ENCODE peak calls at places on chromosomes 5 and 9, in six cellular contexts. W, B, R, O, F and N are unnamed samples.

GRCh38 chr9:110346325-110346724 is 8.7 kb upstream of the TXNDC8 start:
- DNase-seq in F (no peak), O (no peak), W (no peak), B (no peak), R (no peak), N (no peak)

GRCh38 chr9:116027096-116027495 is 126.5 kb upstream of the PAPPA start:
- DNase-seq in R (no peak), W (peak), B (no peak), F (peak), O (no peak), N (no peak)

GRCh38 chr9:100427366-100428263 is 672 bp downstream of the MSANTD3 start:
- DNase-seq in O (peak), B (peak), W (peak), F (peak), R (no peak), N (peak)

GRCh38 chr9:129544766-129545165 is 76.1 kb downstream of the C9orf50 start:
- DNase-seq in O (no peak), B (no peak), W (peak), F (no peak), R (no peak), N (no peak)

GRCh38 chr5:157282150-157282549 is 16.2 kb downstream of the CYFIP2 start:
- DNase-seq in W (no peak), B (no peak), R (no peak), F (no peak), O (no peak), N (no peak)

GRCh38 chr9:124766815-124767554 is 4.1 kb downstream of the NR6A1 start:
- DNase-seq in F (no peak), W (no peak), B (no peak), O (no peak), R (no peak), N (no peak)

GRCh38 chr9:121122450-121123032 is 47.8 kb downstream of the CNTRL start:
- DNase-seq in W (peak), R (no peak), O (no peak), B (no peak), F (peak), N (no peak)

GRCh38 chr9:20289416-20289815 is 332.9 kb downstream of the MLLT3 start:
- DNase-seq in B (no peak), R (no peak), F (peak), W (no peak), O (no peak), N (no peak)